ENCODE peak calls at places on chromosomes 3 and 15, in seven cellular contexts. W, O, M, B, K, A and T are unnamed samples.

GRCh38 chr3:70989174-70989573 is 594.4 kb downstream of the FOXP1 start:
- DNase-seq in W (no peak), O (no peak), M (no peak), B (no peak), K (no peak), A (no peak), T (no peak)

GRCh38 chr3:126104742-126105605 is 21.1 kb upstream of the SLC41A3 start:
- DNase-seq in W (no peak), O (no peak), M (no peak), B (no peak), K (no peak), A (no peak), T (no peak)

GRCh38 chr3:106534206-106534605 is 665.4 kb upstream of the CBLB start:
- DNase-seq in W (no peak), O (peak; percentile 40), M (no peak), B (no peak), K (no peak), A (no peak), T (peak; percentile 45)

GRCh38 chr3:7713724-7714123 is 787.9 kb upstream of the LMCD1 start:
- DNase-seq in W (no peak), O (no peak), M (no peak), B (no peak), K (no peak), A (no peak), T (no peak)

GRCh38 chr15:101556273-101556672 is 66.8 kb upstream of the PCSK6 start:
- DNase-seq in W (no peak), O (no peak), M (no peak), B (no peak), K (no peak), A (no peak), T (no peak)

GRCh38 chr15:27475395-27475794 is 504.4 kb downstream of the GABRG3 start:
- DNase-seq in W (no peak), O (no peak), M (no peak), B (no peak), K (no peak), A (no peak), T (no peak)

GRCh38 chr15:31239409-31239808 is 87.2 kb upstream of the KLF13 start:
- DNase-seq in W (no peak), O (peak; percentile 25), M (no peak), B (no peak), K (no peak), A (no peak), T (no peak)

GRCh38 chr3:22555753-22556152 is 647.4 kb upstream of the UBE2E2 start:
- DNase-seq in W (no peak), O (no peak), M (no peak), B (no peak), K (no peak), A (no peak), T (no peak)

GRCh38 chr3:125990253-125990970 is 21.4 kb downstream of the ROPN1B start:
- DNase-seq in W (peak; percentile 78), O (peak; percentile 94), M (peak; percentile 76), B (peak; percentile 93), K (peak; percentile 96), A (peak; percentile 96), T (peak; percentile 82)

GRCh38 chr15:67083135-67083766 is 17.8 kb downstream of the SMAD3 start:
- DNase-seq in W (no peak), O (no peak), M (no peak), B (no peak), K (no peak), A (no peak), T (no peak)
- H3K4me1 ChIP-seq in W (peaks cover 94% of the 10 kb centered on the region), O (peaks cover 94% of the 10 kb centered on the region), M (peaks cover 40% of the 10 kb centered on the region), B (peaks cover 98% of the 10 kb centered on the region), K (peaks cover 80% of the 10 kb centered on the region), A (peaks cover 22% of the 10 kb centered on the region), T (peaks cover 35% of the 10 kb centered on the region)

DNA sequence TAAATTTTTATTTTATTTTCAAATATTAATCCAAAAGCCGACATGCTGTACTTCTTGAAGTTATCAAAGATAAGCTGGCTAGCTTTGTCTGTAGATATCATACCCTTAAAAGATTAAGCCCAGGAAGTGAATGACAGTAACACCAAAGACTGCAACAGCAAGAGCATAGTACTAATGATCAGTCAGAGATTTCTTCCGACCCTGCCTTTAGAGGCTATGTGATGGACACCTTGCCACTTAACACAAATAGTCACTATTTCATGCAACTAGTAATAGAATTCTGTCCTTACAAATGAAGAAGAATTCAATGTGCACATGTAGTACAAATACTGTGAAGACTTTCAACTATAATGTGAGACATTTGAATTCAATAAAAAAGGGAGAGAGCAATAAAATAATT is 9.2 kb upstream of the MBNL1 start:
- DNase-seq in W (no peak), O (no peak), M (no peak), B (no peak), K (no peak), A (no peak), T (no peak)
- H3K4me1 ChIP-seq in W (peaks cover 34% of the 10 kb centered on the region), O (peaks cover 42% of the 10 kb centered on the region), M (peaks cover 31% of the 10 kb centered on the region), B (peaks cover 37% of the 10 kb centered on the region), K (peaks cover 26% of the 10 kb centered on the region), A (no peaks in the 10 kb centered on the region), T (peaks cover 45% of the 10 kb centered on the region)

GRCh38 chr3:195030791-195031321 is 240.1 kb downstream of the XXYLT1 start:
- DNase-seq in W (no peak), O (peak; percentile 54), M (no peak), B (no peak), K (no peak), A (peak; percentile 43), T (no peak)
- H3K4me1 ChIP-seq in W (peaks cover 45% of the 10 kb centered on the region), O (peaks cover 13% of the 10 kb centered on the region), M (no peaks in the 10 kb centered on the region), B (peaks cover 22% of the 10 kb centered on the region), K (peaks cover 36% of the 10 kb centered on the region), A (no peaks in the 10 kb centered on the region), T (no peaks in the 10 kb centered on the region)

DNA sequence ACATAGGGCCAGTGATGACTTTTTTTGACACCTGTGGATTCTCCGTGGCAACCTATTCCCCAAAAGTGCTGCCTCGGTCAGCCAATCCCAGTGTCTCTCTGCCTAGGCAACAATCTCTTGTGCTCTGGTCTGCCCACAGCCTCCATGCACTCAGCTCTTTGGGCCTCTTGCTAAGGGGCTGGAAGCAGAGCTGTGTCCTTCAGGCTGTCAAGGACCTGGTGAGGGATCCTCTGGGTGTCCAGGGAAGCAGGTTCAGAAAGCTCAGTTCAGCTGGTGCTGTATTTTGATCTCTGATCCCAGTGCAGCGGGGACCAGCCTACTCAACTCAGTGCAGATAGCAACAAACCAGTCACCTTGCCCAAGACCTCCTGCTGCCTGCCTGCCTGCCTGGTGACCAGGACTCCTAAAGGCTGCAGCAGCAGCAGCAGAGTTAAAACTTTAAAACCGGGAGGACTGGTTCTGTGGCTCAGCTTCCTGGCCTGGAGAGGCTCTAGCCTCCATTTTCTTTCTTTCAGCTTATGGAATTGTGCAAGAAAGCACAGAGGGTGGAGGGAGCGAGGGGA is 6.2 kb downstream of the PAK6 start:
- DNase-seq in W (no peak), O (peak; percentile 75), M (no peak), B (no peak), K (no peak), A (no peak), T (peak; percentile 25)
- H3K4me1 ChIP-seq in W (peaks cover 10% of the 10 kb centered on the region), O (no peaks in the 10 kb centered on the region), M (no peaks in the 10 kb centered on the region), B (peaks cover 5% of the 10 kb centered on the region), K (peaks cover 6% of the 10 kb centered on the region), A (no peaks in the 10 kb centered on the region), T (no peaks in the 10 kb centered on the region)

DNA sequence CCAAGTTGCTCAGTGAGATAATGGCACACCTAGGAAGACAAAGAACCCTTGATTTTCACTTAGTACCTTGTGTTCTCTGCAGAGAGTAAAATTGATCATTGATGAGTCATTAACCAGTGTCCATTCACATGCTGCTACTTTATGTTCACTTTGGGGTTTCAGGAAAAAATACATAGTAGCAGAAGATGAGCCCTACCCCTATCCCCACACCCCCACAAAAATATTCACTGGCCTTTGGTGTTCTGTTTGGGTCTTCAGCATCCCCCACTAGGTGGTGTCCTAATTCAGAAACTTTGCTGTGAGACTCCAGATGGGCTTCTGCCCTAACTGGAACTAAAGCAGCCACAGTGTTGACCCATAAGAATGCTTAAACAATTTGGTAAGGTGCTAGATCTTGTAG is 178.8 kb downstream of the KLHL25 start:
- DNase-seq in W (no peak), O (no peak), M (no peak), B (no peak), K (no peak), A (no peak), T (no peak)
- H3K4me1 ChIP-seq in W (peaks cover 71% of the 10 kb centered on the region), O (peaks cover 60% of the 10 kb centered on the region), M (peaks cover 37% of the 10 kb centered on the region), B (peaks cover 66% of the 10 kb centered on the region), K (peaks cover 83% of the 10 kb centered on the region), A (peaks cover 6% of the 10 kb centered on the region), T (peaks cover 72% of the 10 kb centered on the region)

DNA sequence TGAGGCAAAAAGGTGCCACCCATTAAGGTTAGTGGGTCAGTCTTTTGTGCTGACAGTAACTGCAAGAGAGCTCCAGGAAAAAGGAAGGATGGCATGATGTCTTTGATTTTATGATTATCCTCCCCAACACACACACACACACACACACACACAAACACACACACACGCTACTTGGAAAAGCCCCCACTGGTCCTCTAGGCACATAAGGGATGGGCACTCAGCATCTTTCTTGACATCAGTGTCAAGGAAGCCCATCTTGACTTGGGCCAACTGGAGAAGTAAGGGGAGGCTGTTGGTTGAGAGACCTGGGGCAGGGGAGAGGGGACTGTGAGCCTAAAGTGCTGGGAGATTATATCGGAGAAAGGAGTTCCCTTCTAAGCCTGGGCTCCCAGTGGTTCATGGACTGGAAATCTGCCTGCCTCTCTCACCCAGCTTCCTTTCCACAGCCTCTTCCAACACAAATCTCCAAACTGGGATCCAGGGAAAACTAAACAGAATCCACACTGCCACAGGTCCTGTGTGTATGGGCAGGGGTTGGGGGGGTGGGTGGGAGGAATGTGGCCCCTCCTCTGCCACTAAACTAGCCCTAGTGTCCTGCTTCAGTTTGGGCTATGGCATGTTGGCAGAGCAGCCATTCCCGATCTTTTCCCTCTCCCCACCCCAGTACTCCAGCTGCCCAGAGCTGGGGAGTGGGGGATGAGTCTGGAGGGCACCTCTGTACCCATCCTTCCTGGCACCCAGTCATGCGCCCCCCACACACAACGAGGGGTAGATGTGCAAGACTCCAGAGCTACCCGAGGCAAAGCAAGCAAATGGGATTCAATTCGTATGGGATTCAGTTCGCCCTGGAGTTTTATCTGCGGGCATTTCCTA is 1.6 kb downstream of the AMOTL2 start:
- DNase-seq in W (no peak), O (peak; percentile 56), M (no peak), B (no peak), K (no peak), A (no peak), T (no peak)
- H3K4me1 ChIP-seq in W (peaks cover 75% of the 10 kb centered on the region), O (peaks cover 52% of the 10 kb centered on the region), M (peaks cover 45% of the 10 kb centered on the region), B (peaks cover 67% of the 10 kb centered on the region), K (peaks cover 66% of the 10 kb centered on the region), A (peaks cover 43% of the 10 kb centered on the region), T (peaks cover 41% of the 10 kb centered on the region)